ENCODE peak calls at places on chromosomes 6 and 20, in four cellular contexts. X, Y, S and B are unnamed samples.

GRCh38 chr20:59153355-59153681 is 10.3 kb upstream of the ZNF831 start:
- DNase-seq in Y (no peak), X (peak; percentile 83), S (no peak), B (no peak)

GRCh38 chr6:90123796-90124195 is 172.8 kb downstream of the BACH2 start:
- DNase-seq in Y (no peak), S (peak; percentile 38), X (no peak), B (no peak)

GRCh38 chr6:163529605-163530004 is 115.1 kb downstream of the QKI start:
- DNase-seq in Y (no peak), X (no peak), S (peak; percentile 92), B (no peak)

GRCh38 chr20:46640044-46640443 is 11.2 kb downstream of the SLC13A3 start:
- DNase-seq in S (no peak), X (no peak), Y (no peak), B (no peak)

GRCh38 chr20:6836821-6837374 is 69.4 kb downstream of the BMP2 start:
- DNase-seq in S (no peak), X (no peak), Y (no peak), B (no peak)

GRCh38 chr6:88238065-88238464 is 71.9 kb upstream of the CNR1 start:
- DNase-seq in S (peak; percentile 14), X (no peak), Y (peak; percentile 45), B (no peak)

GRCh38 chr6:32198345-32198696 is 5.9 kb upstream of the GPSM3 start:
- DNase-seq in Y (no peak), S (no peak), X (peak; percentile 69), B (no peak)

GRCh38 chr20:37451616-37452015 is 69.4 kb upstream of the NNAT start:
- DNase-seq in Y (no peak), X (no peak), S (no peak), B (no peak)

GRCh38 chr20:1890469-1891262 is 4.5 kb upstream of the SIRPA start:
- DNase-seq in X (no peak), S (no peak), Y (no peak), B (no peak)

GRCh38 chr20:50776122-50776795 is 18.6 kb upstream of the BCAS4 start:
- DNase-seq in S (no peak), X (peak; percentile 37), Y (no peak), B (no peak)

GRCh38 chr6:118187568-118188164 is 280.6 kb downstream of the SLC35F1 start:
- DNase-seq in S (peak; percentile 94), Y (peak; percentile 11), X (peak; percentile 77), B (no peak)

GRCh38 chr6:4936681-4937041 is 67.2 kb downstream of the RPP40 start:
- DNase-seq in S (peak; percentile 73), Y (peak; percentile 47), X (no peak), B (no peak)

GRCh38 chr20:32521780-32522524 is 63.2 kb downstream of the NOL4L start:
- DNase-seq in Y (peak; percentile 89), X (peak; percentile 87), S (peak; percentile 42), B (peak; percentile 64)

GRCh38 chr20:19073584-19074198 is 138.8 kb upstream of the SLC24A3 start:
- DNase-seq in S (no peak), Y (peak; percentile 34), X (no peak), B (no peak)

GRCh38 chr6:158361961-158362634 is 49.8 kb downstream of the TULP4 start:
- DNase-seq in S (peak; percentile 43), Y (no peak), X (no peak), B (no peak)

GRCh38 chr20:3218307-3218988 is 9.2 kb downstream of the ITPA start:
- DNase-seq in S (peak; percentile 18), Y (peak; percentile 60), X (peak; percentile 87), B (no peak)

GRCh38 chr6:2763345-2763841 is 1.8 kb upstream of the WRNIP1 start:
- DNase-seq in Y (no peak), X (peak; percentile 87), S (no peak), B (peak; percentile 61)

GRCh38 chr6:104212977-104213696 is 646.6 kb downstream of the HACE1 start:
- DNase-seq in X (no peak), S (no peak), Y (no peak), B (no peak)

GRCh38 chr20:21702001-21702400 is 3.5 kb upstream of the PAX1 start:
- DNase-seq in X (no peak), Y (no peak), S (no peak), B (no peak)

GRCh38 chr6:28597924-28598323 is 72.2 kb downstream of the GPX5 start:
- DNase-seq in Y (no peak), X (no peak), S (peak; percentile 14), B (no peak)

GRCh38 chr6:135209803-135210202 is 28.7 kb downstream of the MYB start:
- DNase-seq in S (no peak), X (no peak), Y (no peak), B (no peak)

GRCh38 chr20:13984211-13984610 is 6.2 kb downstream of the SEL1L2 start:
- DNase-seq in Y (no peak), X (no peak), S (no peak), B (no peak)

GRCh38 chr6:149235130-149235561 is 82.4 kb upstream of the TAB2 start:
- DNase-seq in S (peak; percentile 95), Y (no peak), X (no peak), B (peak; percentile 56)

GRCh38 chr20:50689864-50690263 is 1.5 kb downstream of the RIPOR3 start:
- DNase-seq in Y (no peak), X (no peak), S (peak; percentile 65), B (no peak)

GRCh38 chr6:43669050-43669921 is 18.3 kb downstream of the MRPS18A start:
- DNase-seq in X (no peak), S (peak; percentile 77), Y (peak; percentile 11), B (no peak)

GRCh38 chr6:56842602-56843475 is 112.1 kb upstream of the BEND6 start:
- DNase-seq in X (peak; percentile 79), Y (peak; percentile 87), S (peak; percentile 66), B (peak; percentile 54)

GRCh38 chr20:18003897-18004296 is 35.1 kb downstream of the MGME1 start:
- DNase-seq in X (no peak), S (no peak), Y (peak; percentile 37), B (no peak)

GRCh38 chr6:4637691-4638433 is 138.3 kb upstream of the CDYL start:
- DNase-seq in X (no peak), Y (no peak), S (peak; percentile 82), B (no peak)

GRCh38 chr6:28489366-28490190 is 26.0 kb downstream of the GPX6 start:
- DNase-seq in X (no peak), Y (peak; percentile 85), S (peak; percentile 84), B (no peak)

GRCh38 chr20:59005523-59006166 is 1.4 kb downstream of the CTSZ start:
- DNase-seq in Y (no peak), S (no peak), X (peak; percentile 58), B (no peak)

GRCh38 chr6:53476979-53477378 is 67.9 kb downstream of the GCLC start:
- DNase-seq in X (no peak), Y (no peak), S (no peak), B (no peak)

GRCh38 chr6:88166901-88167624 is 916 bp upstream of the CNR1 start:
- DNase-seq in S (no peak), X (peak; percentile 57), Y (peak; percentile 39), B (no peak)

GRCh38 chr6:26576929-26577719 is 19.6 kb upstream of the ABT1 start:
- DNase-seq in X (no peak), S (peak; percentile 91), Y (no peak), B (peak; percentile 59)

GRCh38 chr6:33583591-33584155 is 3.6 kb upstream of the BAK1 start:
- DNase-seq in Y (no peak), X (no peak), S (no peak), B (no peak)

DNA sequence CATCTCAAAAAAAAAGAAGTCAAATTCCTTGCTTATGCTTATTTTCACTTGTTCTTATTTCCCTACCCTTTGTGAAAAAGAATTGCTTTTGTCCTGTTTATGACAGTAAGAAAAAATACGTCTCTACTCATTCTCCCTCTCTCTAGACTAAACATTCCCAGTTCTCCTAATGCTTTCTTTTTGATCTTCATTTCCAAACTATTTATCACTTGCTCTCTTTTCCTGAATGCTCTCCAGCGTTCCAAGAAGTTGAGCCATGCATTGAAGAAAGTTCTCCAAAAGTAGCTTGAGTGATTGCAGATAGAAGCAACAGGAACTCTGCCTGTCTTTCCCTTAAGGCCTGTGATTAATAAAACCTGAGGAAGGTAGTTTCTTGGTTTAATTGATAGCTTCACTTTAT is 53.1 kb upstream of the TMEM170B start:
- DNase-seq in S (no peak), X (no peak), Y (no peak), B (no peak)
- TF ChIP-seq CTCF in S (no peak), X (no peak), Y (no peak), B (no peak)

GRCh38 chr20:4516851-4517250 is 204.9 kb upstream of the PRND start:
- DNase-seq in S (peak; percentile 30), Y (no peak), X (no peak), B (no peak)

GRCh38 chr20:4522310-4522709 is 199.4 kb upstream of the PRND start:
- DNase-seq in X (peak; percentile 41), S (no peak), Y (no peak), B (no peak)

GRCh38 chr20:4524307-4524706 is 197.4 kb upstream of the PRND start:
- DNase-seq in X (no peak), Y (no peak), S (no peak), B (no peak)

GRCh38 chr20:4521170-4521968 is 200.3 kb upstream of the PRND start:
- DNase-seq in X (peak; percentile 62), S (no peak), Y (no peak), B (no peak)

GRCh38 chr20:4519530-4519929 is 202.2 kb upstream of the PRND start:
- DNase-seq in Y (peak; percentile 45), X (no peak), S (peak; percentile 22), B (peak; percentile 46)
- TF ChIP-seq CTCF in Y (peak; percentile 62), X (no peak), S (peak; percentile 62), B (peak; percentile 82)

GRCh38 chr6:145813285-145814034 is 1.1 kb downstream of the FBXO30 start:
- DNase-seq in S (peak; percentile 81), X (no peak), Y (peak; percentile 31), B (no peak)

GRCh38 chr6:145815351-145815772 is 767 bp upstream of the FBXO30 start:
- DNase-seq in S (peak; percentile 20), Y (no peak), X (no peak), B (no peak)

GRCh38 chr6:145814035-145814500 is 527 bp downstream of the FBXO30 start:
- DNase-seq in X (no peak), Y (peak; percentile 60), S (peak; percentile 43), B (no peak)

GRCh38 chr6:145815875-145816274 is 1.3 kb upstream of the FBXO30 start:
- DNase-seq in Y (no peak), S (peak; percentile 35), X (no peak), B (no peak)

GRCh38 chr6:145814501-145815350 is at the start of gene FBXO30:
- DNase-seq in S (peak; percentile 80), Y (peak; percentile 90), X (peak; percentile 96), B (peak; percentile 78)
- TF ChIP-seq CTCF in S (peak; percentile 13), Y (peak; percentile 9), X (peak; percentile 2), B (no peak)

GRCh38 chr20:62953167-62953838 is 794 bp downstream of the SLC17A9 start:
- DNase-seq in X (peak; percentile 76), Y (no peak), S (no peak), B (peak; percentile 45)
- TF ChIP-seq CTCF in X (no peak), Y (no peak), S (no peak), B (no peak)